ENCODE peak calls at places on chromosomes 2 and 18, in six cellular contexts. I, N, G, H, V and K are unnamed samples.

GRCh38 chr2:237968048-237968862 is 1.4 kb downstream of the UBE2F start:
- DNase-seq in I (no peak), N (no peak), G (no peak), H (peak), V (peak), K (peak)

GRCh38 chr2:26666671-26667070 is 25.5 kb upstream of the CIB4 start:
- DNase-seq in I (no peak), N (no peak), G (peak), H (no peak), V (no peak), K (no peak)

GRCh38 chr2:72887836-72888437 is 729 bp downstream of the SPR start:
- DNase-seq in I (peak), N (peak), G (peak), H (peak), V (peak), K (peak)

GRCh38 chr18:27094621-27095020 is 90.5 kb downstream of the CHST9 start:
- DNase-seq in I (no peak), N (no peak), G (no peak), H (no peak), V (no peak), K (peak)

GRCh38 chr2:235766206-235766794 is 272.5 kb downstream of the AGAP1 start:
- DNase-seq in I (peak), N (peak), G (peak), H (peak), V (peak), K (peak)

GRCh38 chr2:74864728-74865722 is 31.1 kb downstream of the HK2 start:
- DNase-seq in I (no peak), N (peak), G (peak), H (peak), V (no peak), K (peak)

GRCh38 chr2:30860003-30860402 is 52.8 kb upstream of the CAPN13 start:
- DNase-seq in I (no peak), N (no peak), G (no peak), H (no peak), V (no peak), K (no peak)

GRCh38 chr18:10032331-10032979 is 118.6 kb downstream of the VAPA start:
- DNase-seq in I (no peak), N (no peak), G (no peak), H (no peak), V (peak), K (no peak)

GRCh38 chr18:75846321-75846720 is 418.8 kb upstream of the SMIM21 start:
- DNase-seq in I (no peak), N (no peak), G (no peak), H (no peak), V (no peak), K (no peak)

GRCh38 chr2:63545023-63545422 is 43.3 kb downstream of the WDPCP start:
- DNase-seq in I (no peak), N (no peak), G (no peak), H (no peak), V (no peak), K (no peak)

GRCh38 chr2:234446404-234447076 is 50.3 kb downstream of the ARL4C start:
- DNase-seq in I (peak), N (no peak), G (no peak), H (no peak), V (peak), K (peak)

GRCh38 chr2:156679820-156680219 is 243.6 kb downstream of the GPD2 start:
- DNase-seq in I (no peak), N (no peak), G (no peak), H (no peak), V (no peak), K (no peak)

GRCh38 chr2:88265352-88265960 is 95.3 kb downstream of the THNSL2 start:
- DNase-seq in I (no peak), N (peak), G (peak), H (peak), V (peak), K (peak)

GRCh38 chr2:15134957-15135356 is 426.2 kb downstream of the NBAS start:
- DNase-seq in I (no peak), N (no peak), G (no peak), H (no peak), V (no peak), K (peak)

GRCh38 chr2:2938481-2938880 is 439.1 kb downstream of the EIPR1 start:
- DNase-seq in I (no peak), N (no peak), G (no peak), H (no peak), V (no peak), K (no peak)

GRCh38 chr18:40094441-40094840 is 1860.6 kb upstream of the PIK3C3 start:
- DNase-seq in I (no peak), N (peak), G (peak), H (peak), V (no peak), K (peak)